ENCODE peak calls at places on chromosomes 16 and 17, in eight cellular contexts. T is upper lobe of right lung, Q is heart left ventricle, F is neural progenitor cell, N is fibroblast of pulmonary artery, W is AG10803, G is astrocyte of the cerebellum, E is body of pancreas. K is an unnamed sample.

GRCh38 chr17:66507103-66507923 is 204.9 kb downstream of the PRKCA start:
- DNase-seq in W (peak), T (no peak), G (peak), Q (no peak), N (peak), E (peak), F (no peak), K (no peak)

GRCh38 chr16:77374384-77374783 is 60.5 kb downstream of the ADAMTS18 start:
- DNase-seq in T (no peak), F (no peak), W (no peak), G (no peak), Q (no peak), E (no peak), N (no peak), K (no peak)

GRCh38 chr17:8326591-8327583 is 12.8 kb upstream of the ODF4 start:
- DNase-seq in W (peak), E (peak), Q (peak), T (peak), F (peak), G (no peak), N (peak), K (no peak)

GRCh38 chr17:77526259-77526711 is 385.5 kb downstream of the SEC14L1 start:
- DNase-seq in T (peak), G (no peak), F (no peak), W (no peak), Q (no peak), E (no peak), N (no peak), K (no peak)

GRCh38 chr16:50653056-50653455 is 28.1 kb downstream of the SNX20 start:
- DNase-seq in Q (no peak), E (no peak), W (no peak), T (no peak), F (no peak), N (no peak), G (no peak), K (no peak)

GRCh38 chr16:56984639-56985038 is 4.7 kb upstream of the NLRC5 start:
- DNase-seq in G (no peak), F (no peak), W (no peak), T (no peak), E (no peak), N (no peak), Q (no peak), K (no peak)

GRCh38 chr16:35196313-35196712 is 1736.9 kb downstream of the TP53TG3F start:
- DNase-seq in F (no peak), E (no peak), G (no peak), T (peak), N (no peak), W (no peak), Q (no peak), K (no peak)

GRCh38 chr17:15942207-15942833 is 2.6 kb upstream of the ADORA2B start:
- DNase-seq in E (no peak), G (no peak), W (no peak), F (no peak), Q (no peak), T (no peak), N (peak), K (no peak)

GRCh38 chr16:13793788-13794461 is 126.0 kb upstream of the ERCC4 start:
- DNase-seq in T (no peak), F (no peak), W (no peak), G (no peak), E (no peak), N (no peak), Q (no peak), K (no peak)

DNA sequence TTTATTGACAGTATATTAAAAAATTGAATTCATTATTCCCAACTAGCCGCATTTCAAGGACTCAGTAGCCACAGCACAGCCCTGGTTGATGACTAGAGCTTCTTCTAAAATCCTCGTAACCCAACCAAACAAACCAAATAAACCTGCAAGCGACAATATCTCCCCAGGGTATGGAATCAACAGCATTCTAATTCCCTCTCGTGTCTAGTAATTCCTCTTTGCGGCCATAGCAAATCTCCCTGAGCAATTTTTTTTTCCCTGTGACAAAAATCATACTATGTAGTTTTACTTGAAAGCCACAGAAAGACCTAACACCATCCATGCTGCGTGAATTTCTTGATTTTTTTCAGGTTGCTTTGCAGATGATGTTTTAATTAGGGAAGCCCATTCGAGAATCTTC is 143.4 kb upstream of the MYOCD start:
- DNase-seq in Q (no peak), N (no peak), E (no peak), G (no peak), F (no peak), T (no peak), W (no peak), K (no peak)
- H3K4me3 ChIP-seq in Q (no peak), N (no peak), E (no peak), G (no peak), F (no peak), T (no peak), W (no peak), K (no peak)

DNA sequence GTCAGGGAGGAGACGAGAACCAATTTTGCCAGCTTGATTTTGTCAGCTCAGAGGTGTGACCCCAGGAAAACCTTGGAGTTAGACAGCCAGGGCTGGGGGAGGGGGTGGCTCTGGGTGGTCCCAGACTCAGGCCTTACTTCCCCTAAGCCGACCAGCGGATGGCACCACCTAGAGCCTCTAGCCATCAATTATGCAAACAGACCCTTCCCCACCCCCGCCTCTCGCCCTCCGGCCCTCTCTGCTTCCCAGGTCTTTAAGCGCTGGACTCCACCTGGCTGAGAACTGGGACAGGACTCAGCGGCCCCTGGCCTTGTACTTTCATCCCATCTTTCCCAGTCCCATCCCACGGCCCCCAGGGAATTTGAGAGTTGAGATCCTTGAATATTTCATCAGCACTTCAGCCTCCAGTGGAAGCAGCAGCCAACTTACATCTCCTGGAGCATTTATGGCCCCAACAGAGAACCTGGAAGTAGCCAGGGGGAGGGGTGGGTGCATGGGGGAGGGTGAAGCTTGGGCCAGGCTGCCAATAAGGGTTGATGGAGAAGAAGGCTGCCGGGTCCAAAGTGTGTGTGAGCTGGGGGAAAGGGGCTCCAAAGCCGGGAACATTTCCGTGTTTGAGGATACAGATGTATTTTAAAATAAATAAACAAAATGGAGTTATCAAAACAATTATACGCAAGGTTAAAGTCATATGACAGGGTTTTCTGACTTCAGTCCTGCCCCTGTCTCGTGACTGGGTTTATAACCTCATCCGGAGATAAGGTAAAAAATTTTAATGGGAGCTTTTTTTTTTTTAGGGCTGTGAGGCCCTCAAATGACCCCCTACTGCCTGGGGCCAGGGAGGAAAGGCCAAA is 7.5 kb upstream of the JUP start:
- DNase-seq in N (peak), E (no peak), G (no peak), F (peak), Q (no peak), T (no peak), W (no peak), K (no peak)
- TF ChIP-seq CTCF in N (no peak), E (no peak), G (no peak), F (peak), Q (no peak), T (no peak), W (no peak), K (no peak)

GRCh38 chr16:71287903-71288302 is 1.3 kb downstream of the CMTR2 start:
- DNase-seq in E (no peak), G (no peak), T (no peak), F (peak), W (no peak), Q (no peak), N (no peak), K (peak)
- H3K4me3 ChIP-seq in E (no peak), G (peak), T (peak), F (peak), W (peak), Q (peak), N (peak), K (peak)

GRCh38 chr16:4338712-4339299 is 12.3 kb downstream of the PAM16 start:
- DNase-seq in E (no peak), N (no peak), G (no peak), T (peak), F (no peak), Q (no peak), W (no peak), K (no peak)

GRCh38 chr16:4337540-4338088 is 13.5 kb downstream of the PAM16 start:
- DNase-seq in F (no peak), E (no peak), W (no peak), Q (no peak), T (no peak), G (no peak), N (no peak), K (no peak)

GRCh38 chr16:4336701-4337539 is 14.2 kb downstream of the PAM16 start:
- DNase-seq in E (no peak), F (no peak), N (no peak), W (no peak), T (peak), G (no peak), Q (no peak), K (no peak)

GRCh38 chr16:4339455-4339854 is 11.7 kb downstream of the PAM16 start:
- DNase-seq in Q (no peak), T (no peak), N (no peak), F (no peak), E (no peak), W (no peak), G (no peak), K (no peak)

GRCh38 chr16:4338125-4338582 is 13.0 kb downstream of the PAM16 start:
- DNase-seq in W (no peak), T (peak), F (no peak), N (no peak), G (no peak), Q (no peak), E (no peak), K (no peak)
- TF ChIP-seq CTCF in W (no peak), T (no peak), F (no peak), N (no peak), G (no peak), Q (no peak), E (no peak), K (no peak)

DNA sequence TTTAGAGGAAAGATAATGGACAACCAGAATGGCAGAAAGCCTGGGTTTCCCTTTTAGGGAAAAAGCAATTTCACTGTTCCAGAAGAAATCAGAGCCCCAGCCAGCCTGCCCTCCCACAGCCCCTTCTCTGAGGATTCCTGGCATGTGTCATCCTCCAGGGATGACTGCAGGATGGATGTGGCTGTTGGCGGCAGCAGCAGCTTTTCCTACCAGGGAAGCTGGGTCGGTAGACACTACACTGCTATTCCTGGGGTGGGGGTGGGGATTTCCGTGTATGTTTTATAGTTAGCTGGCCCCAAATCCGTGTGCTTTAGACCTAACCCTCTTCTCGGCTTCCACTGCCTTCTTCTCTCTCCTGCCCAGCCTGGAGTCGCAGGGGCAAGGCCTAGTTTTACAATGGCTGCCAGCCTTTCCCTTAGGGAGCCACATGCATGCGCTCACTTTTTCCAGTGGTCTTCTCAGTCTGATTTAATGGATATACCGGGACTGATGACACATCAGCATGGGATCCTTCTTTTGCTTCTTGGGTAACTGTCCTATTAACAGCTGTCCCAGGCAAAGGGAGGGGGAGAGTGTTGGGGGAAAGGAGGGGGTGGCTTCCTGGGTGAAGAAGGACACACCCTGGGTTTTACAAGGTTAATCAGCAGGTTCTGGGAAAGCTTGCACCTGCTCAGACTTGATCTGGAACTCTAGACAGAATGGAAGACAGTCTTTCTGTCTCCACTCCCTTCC is 2.7 kb upstream of the NFE2L1 start:
- DNase-seq in T (peak), F (no peak), Q (no peak), E (peak), G (no peak), N (peak), W (no peak), K (no peak)
- H3K4me3 ChIP-seq in T (no peak), F (no peak), Q (no peak), E (no peak), G (no peak), N (no peak), W (no peak), K (no peak)